ENCODE peak calls at places on chromosomes 12 and 14, in nine cellular contexts. S, C, E, X, V, O, Q, L and M are unnamed samples.

GRCh38 chr12:25590021-25590721 is 37.1 kb upstream of the LMNTD1 start:
- DNase-seq in O (no peak), S (no peak), X (peak; percentile 50), C (no peak), V (no peak), L (no peak), Q (no peak), E (peak; percentile 18), M (no peak)

GRCh38 chr14:92906420-92906819 is 16.5 kb upstream of the CHGA start:
- DNase-seq in V (no peak), X (no peak), L (no peak), E (no peak), O (no peak), S (no peak), C (no peak), Q (no peak), M (no peak)

GRCh38 chr12:128783129-128783574 is 40.6 kb downstream of the SLC15A4 start:
- DNase-seq in E (peak; percentile 6), S (no peak), V (no peak), C (no peak), O (no peak), X (no peak), Q (no peak), L (no peak), M (no peak)

GRCh38 chr14:104681689-104682074 is 7.7 kb upstream of the INF2 start:
- DNase-seq in O (peak; percentile 96), C (peak; percentile 89), E (no peak), L (no peak), X (no peak), S (peak; percentile 77), Q (peak; percentile 94), V (peak; percentile 72), M (peak; percentile 79)

GRCh38 chr12:52496054-52496453 is 3.0 kb upstream of the KRT6A start:
- DNase-seq in V (no peak), C (no peak), E (no peak), L (no peak), X (no peak), Q (no peak), O (no peak), S (no peak), M (no peak)

GRCh38 chr14:67998804-67999203 is 179.2 kb downstream of the RAD51B start:
- DNase-seq in S (no peak), C (no peak), O (no peak), X (no peak), V (no peak), Q (no peak), E (no peak), L (no peak), M (no peak)

GRCh38 chr12:127008758-127009403 is 1258.1 kb upstream of the TMEM132C start:
- DNase-seq in C (no peak), L (no peak), X (no peak), S (no peak), V (no peak), Q (no peak), E (no peak), O (no peak), M (no peak)

GRCh38 chr12:41190360-41190759 is 2.2 kb downstream of the PDZRN4 start:
- DNase-seq in X (no peak), Q (peak; percentile 32), L (no peak), V (no peak), O (no peak), S (no peak), E (no peak), C (no peak), M (peak; percentile 33)

GRCh38 chr14:52071675-52072074 is 2.8 kb upstream of the NID2 start:
- DNase-seq in Q (no peak), S (no peak), C (no peak), E (no peak), O (no peak), V (no peak), L (no peak), X (no peak), M (no peak)

GRCh38 chr14:52067873-52068740 is 752 bp downstream of the NID2 start:
- DNase-seq in Q (peak; percentile 50), C (peak; percentile 50), S (no peak), L (no peak), E (no peak), X (no peak), V (peak; percentile 42), O (peak; percentile 38), M (peak; percentile 29)

GRCh38 chr14:52069617-52070431 is 965 bp upstream of the NID2 start:
- DNase-seq in X (no peak), C (peak; percentile 32), Q (peak; percentile 66), V (no peak), E (no peak), O (peak; percentile 47), S (no peak), L (no peak), M (no peak)

GRCh38 chr14:52072266-52072780 is 3.5 kb upstream of the NID2 start:
- DNase-seq in X (no peak), S (no peak), Q (no peak), O (no peak), E (no peak), C (no peak), V (no peak), L (no peak), M (peak; percentile 10)

DNA sequence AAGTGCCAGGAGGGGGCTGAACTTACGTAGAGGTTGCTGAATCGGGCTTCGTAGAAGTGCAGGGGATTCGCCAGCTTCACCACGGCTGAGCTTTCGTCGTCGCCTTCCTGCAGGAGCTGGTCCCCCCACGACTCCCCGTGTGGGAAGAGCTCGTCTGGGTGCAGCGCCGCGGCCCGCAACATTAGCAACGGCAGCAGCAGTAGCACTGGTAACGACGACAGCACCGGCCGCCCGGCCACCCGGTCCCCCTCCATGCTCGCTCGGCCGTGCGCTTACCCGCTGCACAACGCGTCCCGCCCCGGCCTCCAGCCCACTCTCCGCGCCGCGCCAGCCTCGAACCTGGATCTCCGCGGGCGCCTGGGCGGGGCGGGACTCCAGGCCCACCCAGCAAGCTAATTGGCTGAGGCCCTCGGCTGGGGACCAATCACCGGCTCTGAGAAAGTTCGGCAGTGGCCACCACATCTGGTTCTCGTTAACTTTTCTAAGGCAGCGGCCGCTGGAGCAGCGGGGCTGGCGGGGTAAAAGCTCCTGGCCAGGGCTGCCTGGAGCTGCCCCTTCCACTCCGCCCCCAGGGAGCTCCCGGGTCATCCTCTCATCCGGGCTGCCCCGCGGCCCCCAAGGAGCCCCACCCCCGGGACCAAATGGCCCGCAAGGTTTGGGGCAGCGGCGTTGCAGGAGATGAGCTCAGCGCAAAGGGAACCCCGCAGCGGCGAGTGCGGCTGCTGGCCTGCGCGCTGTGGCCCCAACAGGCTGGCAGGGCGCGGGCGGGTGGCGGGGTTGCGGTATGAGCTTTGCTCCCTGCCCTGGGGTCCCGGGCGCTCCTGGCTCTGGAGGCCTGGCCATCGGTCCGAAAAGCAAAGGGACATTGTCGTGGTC is at the start of gene NID2:
- DNase-seq in X (no peak), E (no peak), S (peak; percentile 50), L (peak; percentile 93), Q (peak; percentile 91), O (peak; percentile 90), V (peak; percentile 93), C (peak; percentile 86), M (peak; percentile 23)
- H3K27me3 ChIP-seq in X (peaks cover 50% of the 10 kb centered on the region), E (no peaks in the 10 kb centered on the region), S (no peaks in the 10 kb centered on the region), L (no peaks in the 10 kb centered on the region), Q (peaks cover 12% of the 10 kb centered on the region), O (no peaks in the 10 kb centered on the region), V (peaks cover 10% of the 10 kb centered on the region), C (no peaks in the 10 kb centered on the region), M (peaks cover 17% of the 10 kb centered on the region)

DNA sequence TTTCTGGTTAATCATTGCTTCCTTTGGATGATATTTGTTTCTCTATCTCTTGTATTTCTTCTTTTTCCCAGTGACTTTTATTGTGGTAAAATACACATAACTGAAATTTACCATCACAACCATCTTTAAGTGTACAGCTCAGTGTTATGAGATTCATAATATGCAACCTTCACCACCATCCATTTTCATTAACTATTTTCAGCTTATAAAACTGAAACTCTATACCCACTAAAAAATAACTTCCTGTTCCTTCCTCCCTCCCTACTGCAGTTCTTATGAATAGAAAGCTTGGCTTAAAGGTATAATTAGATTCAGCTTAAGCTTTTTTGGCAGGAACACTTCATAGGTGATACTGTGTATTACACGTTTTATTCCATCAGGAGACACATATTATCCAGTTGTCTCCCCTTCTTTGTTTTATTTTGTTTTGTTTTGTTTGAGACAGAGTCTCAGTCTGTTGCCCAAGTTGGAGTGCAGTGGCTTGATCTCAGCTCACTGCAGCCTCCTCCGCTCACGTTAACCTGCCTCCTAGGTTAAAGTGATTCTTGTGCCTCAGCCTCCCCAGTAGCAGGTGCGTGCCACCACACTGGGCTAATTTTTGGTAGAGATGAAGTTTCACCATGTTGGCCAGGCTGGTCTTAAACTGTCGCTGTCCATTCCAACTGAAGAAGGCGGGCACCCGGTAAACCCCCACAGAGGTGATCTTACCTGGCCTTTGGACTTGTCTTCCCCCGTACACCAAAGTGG is 45.1 kb downstream of the NOPCHAP1 start:
- DNase-seq in Q (no peak), E (no peak), X (no peak), V (no peak), L (no peak), O (no peak), S (no peak), C (no peak), M (no peak)
- TF ChIP-seq CTCF in Q (no peak), E (no peak), X (no peak), V (no peak), L (no peak), O (no peak), S (no peak), C (no peak), M (no peak)

DNA sequence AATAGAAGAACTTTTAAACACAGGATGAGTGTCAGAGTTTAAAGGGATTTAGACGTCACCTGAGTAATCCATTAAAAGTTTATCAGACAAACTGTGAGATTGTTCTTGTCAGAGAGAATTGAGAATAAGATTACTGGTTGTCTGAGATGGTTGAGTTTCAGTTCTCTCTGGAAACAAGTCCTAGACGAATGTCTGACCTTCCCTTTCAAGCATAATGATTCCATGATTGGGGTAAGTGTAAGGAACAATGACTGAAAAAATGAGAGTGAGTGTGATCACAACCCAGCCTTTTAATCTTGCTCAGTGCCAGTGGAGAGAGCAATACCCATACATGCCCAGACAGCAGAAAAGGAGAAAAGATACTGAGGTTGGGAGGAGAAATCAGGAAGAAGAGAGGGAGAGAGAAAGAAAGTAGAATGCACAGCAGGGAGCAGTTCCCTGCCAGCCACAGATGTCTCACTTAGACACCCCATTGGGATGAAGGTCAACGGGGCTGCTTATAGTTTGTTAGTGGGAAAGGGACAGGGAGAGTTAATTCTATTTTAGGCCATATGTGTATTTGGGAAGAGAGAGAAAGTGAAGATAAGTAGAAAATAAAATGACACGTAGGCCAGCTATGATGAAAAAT is 4.3 kb downstream of the GRIP1 start:
- DNase-seq in Q (no peak), V (no peak), C (no peak), X (no peak), O (no peak), E (no peak), L (no peak), S (no peak), M (no peak)
- H3K27me3 ChIP-seq in Q (no peaks in the 10 kb centered on the region), V (no peaks in the 10 kb centered on the region), C (no peaks in the 10 kb centered on the region), X (peaks cover 8% of the 10 kb centered on the region), O (no peaks in the 10 kb centered on the region), E (peaks cover 4% of the 10 kb centered on the region), L (peaks cover 6% of the 10 kb centered on the region), S (no peaks in the 10 kb centered on the region), M (no peaks in the 10 kb centered on the region)

DNA sequence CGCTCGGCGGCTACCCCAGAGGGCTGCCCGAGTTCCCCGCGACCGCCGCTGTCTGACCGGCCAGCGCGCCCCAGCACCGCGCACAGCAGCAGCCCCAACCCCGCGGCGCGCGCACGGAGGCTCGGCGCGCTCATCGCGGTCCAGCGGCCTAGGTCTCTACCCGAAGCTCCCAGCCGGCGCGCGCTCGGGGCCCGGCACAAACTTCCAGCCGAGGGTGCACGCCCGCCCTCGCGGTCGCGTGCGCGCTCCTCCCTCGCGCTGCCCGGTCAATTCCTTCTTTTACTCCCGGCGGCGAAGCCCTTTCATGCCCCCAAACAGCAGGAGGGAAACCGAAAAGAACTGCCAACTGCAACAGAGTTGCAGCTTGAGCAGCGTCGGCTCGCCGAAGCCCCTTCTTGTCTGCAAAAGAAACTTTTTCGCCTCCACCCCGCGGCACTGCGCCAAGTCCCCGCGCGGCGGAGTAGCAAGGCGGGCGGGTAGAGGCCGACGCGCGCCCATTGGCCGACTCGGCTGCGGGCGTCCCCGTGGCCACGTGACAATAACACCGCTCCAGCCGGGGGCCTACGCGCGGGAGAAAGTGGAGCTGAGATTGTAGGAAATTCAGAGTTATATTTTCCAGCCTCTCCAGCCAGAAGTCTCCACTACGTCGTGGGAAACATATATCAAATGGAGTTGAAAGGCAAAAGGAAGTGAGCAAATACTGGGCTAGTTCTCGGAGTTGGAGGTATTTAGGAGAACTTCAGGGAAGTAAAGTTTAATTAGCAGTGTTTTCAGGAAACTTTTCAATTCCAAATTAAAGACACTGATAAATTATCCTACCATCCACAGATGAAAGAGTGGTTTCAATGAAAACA is at the start of gene LRIG3:
- DNase-seq in L (peak; percentile 76), X (no peak), Q (peak; percentile 85), V (peak; percentile 76), E (no peak), O (peak; percentile 90), C (peak; percentile 88), S (peak; percentile 88), M (peak; percentile 84)
- TF ChIP-seq CTCF in L (no peak), X (no peak), Q (peak; percentile 39), V (no peak), E (no peak), O (peak; percentile 35), C (no peak), S (peak; percentile 28), M (no peak)